ENCODE peak calls at places on chromosomes 16 and 17, in seven cellular contexts. One of them, this sample, is unnamed.

GRCh38 chr16:50316102-50316847 is 49.9 kb downstream of the ADCY7 start:
- DNase-seq in epithelial cell of proximal tubule: no peak
- DNase-seq in OCI-LY7: no peak
- DNase-seq in HCT116: no peak
- DNase-seq in cardiac fibroblast: no peak
- DNase-seq in A549: no peak
- DNase-seq in ovary: no peak
- DNase-seq in this sample: no peak

GRCh38 chr17:7403043-7403901 is 625 bp downstream of the TMEM256 start:
- DNase-seq in epithelial cell of proximal tubule: no peak
- DNase-seq in HCT116: peak
- DNase-seq in cardiac fibroblast: no peak
- DNase-seq in A549: peak
- DNase-seq in ovary: peak
- DNase-seq in OCI-LY7: peak
- DNase-seq in this sample: peak

GRCh38 chr16:50303605-50304466 is 37.5 kb downstream of the ADCY7 start:
- DNase-seq in OCI-LY7: no peak
- DNase-seq in HCT116: no peak
- DNase-seq in A549: no peak
- DNase-seq in cardiac fibroblast: peak
- DNase-seq in ovary: peak
- DNase-seq in epithelial cell of proximal tubule: no peak
- DNase-seq in this sample: no peak

GRCh38 chr17:4547118-4547906 is 7.9 kb downstream of the MYBBP1A start:
- DNase-seq in epithelial cell of proximal tubule: no peak
- DNase-seq in HCT116: no peak
- DNase-seq in A549: no peak
- DNase-seq in OCI-LY7: no peak
- DNase-seq in cardiac fibroblast: no peak
- DNase-seq in ovary: no peak
- DNase-seq in this sample: no peak

GRCh38 chr16:11896776-11897175 is 19.0 kb downstream of the GSPT1 start:
- DNase-seq in A549: no peak
- DNase-seq in cardiac fibroblast: peak
- DNase-seq in HCT116: no peak
- DNase-seq in OCI-LY7: no peak
- DNase-seq in epithelial cell of proximal tubule: peak
- DNase-seq in ovary: no peak
- DNase-seq in this sample: no peak

GRCh38 chr17:72119963-72120877 is 600 bp upstream of the SOX9 start:
- DNase-seq in OCI-LY7: no peak
- DNase-seq in HCT116: peak
- DNase-seq in ovary: no peak
- DNase-seq in epithelial cell of proximal tubule: no peak
- DNase-seq in A549: no peak
- DNase-seq in cardiac fibroblast: peak
- DNase-seq in this sample: no peak

GRCh38 chr16:4489030-4489429 is 12.8 kb downstream of the HMOX2 start:
- DNase-seq in epithelial cell of proximal tubule: peak
- DNase-seq in ovary: no peak
- DNase-seq in OCI-LY7: no peak
- DNase-seq in HCT116: no peak
- DNase-seq in cardiac fibroblast: peak
- DNase-seq in A549: no peak
- DNase-seq in this sample: no peak

GRCh38 chr16:54291107-54291980 is 4.8 kb upstream of the IRX3 start:
- DNase-seq in ovary: no peak
- DNase-seq in cardiac fibroblast: no peak
- DNase-seq in epithelial cell of proximal tubule: no peak
- DNase-seq in OCI-LY7: no peak
- DNase-seq in A549: no peak
- DNase-seq in HCT116: no peak
- DNase-seq in this sample: no peak

GRCh38 chr16:11224894-11225676 is 30.9 kb downstream of the SOCS1 start:
- DNase-seq in HCT116: no peak
- DNase-seq in cardiac fibroblast: peak
- DNase-seq in epithelial cell of proximal tubule: no peak
- DNase-seq in A549: no peak
- DNase-seq in OCI-LY7: peak
- DNase-seq in ovary: no peak
- DNase-seq in this sample: peak

GRCh38 chr17:73711184-73711583 is 66.9 kb upstream of the SDK2 start:
- DNase-seq in cardiac fibroblast: no peak
- DNase-seq in OCI-LY7: peak
- DNase-seq in ovary: no peak
- DNase-seq in A549: no peak
- DNase-seq in HCT116: no peak
- DNase-seq in epithelial cell of proximal tubule: no peak
- DNase-seq in this sample: peak

GRCh38 chr17:12673788-12674187 is 8.1 kb downstream of the MYOCD start:
- DNase-seq in epithelial cell of proximal tubule: no peak
- DNase-seq in OCI-LY7: no peak
- DNase-seq in HCT116: no peak
- DNase-seq in A549: no peak
- DNase-seq in ovary: no peak
- DNase-seq in cardiac fibroblast: peak
- DNase-seq in this sample: no peak

GRCh38 chr16:1407749-1408148 is 6.8 kb downstream of the UNKL start:
- DNase-seq in epithelial cell of proximal tubule: no peak
- DNase-seq in OCI-LY7: no peak
- DNase-seq in cardiac fibroblast: no peak
- DNase-seq in A549: no peak
- DNase-seq in ovary: peak
- DNase-seq in HCT116: no peak
- DNase-seq in this sample: no peak

GRCh38 chr16:1344499-1344898 is 7.2 kb downstream of the TSR3 start:
- DNase-seq in A549: no peak
- DNase-seq in epithelial cell of proximal tubule: no peak
- DNase-seq in ovary: no peak
- DNase-seq in cardiac fibroblast: no peak
- DNase-seq in HCT116: no peak
- DNase-seq in OCI-LY7: no peak
- DNase-seq in this sample: no peak

GRCh38 chr17:62668091-62668804 is 40.8 kb downstream of the MRC2 start:
- DNase-seq in epithelial cell of proximal tubule: no peak
- DNase-seq in HCT116: no peak
- DNase-seq in OCI-LY7: no peak
- DNase-seq in A549: no peak
- DNase-seq in cardiac fibroblast: peak
- DNase-seq in ovary: peak
- DNase-seq in this sample: no peak

GRCh38 chr17:41366070-41366469 is 3.5 kb downstream of the KRT33B start:
- DNase-seq in OCI-LY7: no peak
- DNase-seq in ovary: no peak
- DNase-seq in cardiac fibroblast: no peak
- DNase-seq in HCT116: no peak
- DNase-seq in epithelial cell of proximal tubule: no peak
- DNase-seq in A549: no peak
- DNase-seq in this sample: no peak

GRCh38 chr16:68800257-68800875 is 43.0 kb upstream of the TANGO6 start:
- DNase-seq in ovary: peak
- DNase-seq in epithelial cell of proximal tubule: no peak
- DNase-seq in OCI-LY7: peak
- DNase-seq in HCT116: peak
- DNase-seq in A549: peak
- DNase-seq in cardiac fibroblast: peak
- DNase-seq in this sample: peak

GRCh38 chr16:9099131-9099625 is 7.7 kb downstream of the HAPSTR1 start:
- DNase-seq in OCI-LY7: no peak
- DNase-seq in A549: no peak
- DNase-seq in ovary: no peak
- DNase-seq in HCT116: no peak
- DNase-seq in cardiac fibroblast: peak
- DNase-seq in epithelial cell of proximal tubule: no peak
- DNase-seq in this sample: peak

GRCh38 chr16:74372953-74373846 is 2.9 kb upstream of the NPIPB15 start:
- DNase-seq in ovary: no peak
- DNase-seq in HCT116: no peak
- DNase-seq in A549: no peak
- DNase-seq in OCI-LY7: no peak
- DNase-seq in cardiac fibroblast: no peak
- DNase-seq in epithelial cell of proximal tubule: no peak
- DNase-seq in this sample: no peak

GRCh38 chr17:79776378-79777165 is 1.4 kb upstream of the CBX2 start:
- DNase-seq in A549: no peak
- DNase-seq in epithelial cell of proximal tubule: no peak
- DNase-seq in HCT116: no peak
- DNase-seq in OCI-LY7: no peak
- DNase-seq in ovary: peak
- DNase-seq in cardiac fibroblast: no peak
- DNase-seq in this sample: no peak

GRCh38 chr17:79775635-79776034 is 2.3 kb upstream of the CBX2 start:
- DNase-seq in epithelial cell of proximal tubule: no peak
- DNase-seq in cardiac fibroblast: no peak
- DNase-seq in A549: no peak
- DNase-seq in HCT116: no peak
- DNase-seq in OCI-LY7: no peak
- DNase-seq in ovary: peak
- DNase-seq in this sample: no peak

GRCh38 chr17:79777844-79778503 is at the start of gene CBX2:
- DNase-seq in epithelial cell of proximal tubule: no peak
- DNase-seq in A549: peak
- DNase-seq in OCI-LY7: peak
- DNase-seq in HCT116: peak
- DNase-seq in ovary: peak
- DNase-seq in cardiac fibroblast: peak
- DNase-seq in this sample: peak

GRCh38 chr17:79778504-79779087 is 648 bp downstream of the CBX2 start:
- DNase-seq in cardiac fibroblast: no peak
- DNase-seq in HCT116: no peak
- DNase-seq in OCI-LY7: peak
- DNase-seq in ovary: peak
- DNase-seq in A549: no peak
- DNase-seq in epithelial cell of proximal tubule: no peak
- DNase-seq in this sample: no peak

GRCh38 chr17:79777166-79777843 is 643 bp upstream of the CBX2 start:
- DNase-seq in cardiac fibroblast: peak
- DNase-seq in ovary: peak
- DNase-seq in A549: peak
- DNase-seq in OCI-LY7: peak
- DNase-seq in epithelial cell of proximal tubule: no peak
- DNase-seq in HCT116: peak
- DNase-seq in this sample: peak
- H3K4me3 ChIP-seq in cardiac fibroblast: peak
- H3K4me3 ChIP-seq in ovary: peak
- H3K4me3 ChIP-seq in A549: peak
- H3K4me3 ChIP-seq in OCI-LY7: peak
- H3K4me3 ChIP-seq in epithelial cell of proximal tubule: peak
- H3K4me3 ChIP-seq in HCT116: peak
- H3K4me3 ChIP-seq in this sample: peak

GRCh38 chr16:78955206-78955605 is 645.3 kb downstream of the MAF start:
- DNase-seq in OCI-LY7: peak
- DNase-seq in cardiac fibroblast: no peak
- DNase-seq in A549: no peak
- DNase-seq in ovary: no peak
- DNase-seq in epithelial cell of proximal tubule: no peak
- DNase-seq in HCT116: no peak
- DNase-seq in this sample: no peak
- TF ChIP-seq CTCF in OCI-LY7: no peak
- TF ChIP-seq CTCF in cardiac fibroblast: no peak
- TF ChIP-seq CTCF in A549: no peak
- TF ChIP-seq CTCF in ovary: no peak
- TF ChIP-seq CTCF in epithelial cell of proximal tubule: no peak
- TF ChIP-seq CTCF in HCT116: no peak
- TF ChIP-seq CTCF in this sample: no peak

GRCh38 chr17:77381731-77382130 is 241.0 kb downstream of the SEC14L1 start:
- DNase-seq in OCI-LY7: no peak
- DNase-seq in A549: no peak
- DNase-seq in epithelial cell of proximal tubule: no peak
- DNase-seq in ovary: no peak
- DNase-seq in HCT116: no peak
- DNase-seq in cardiac fibroblast: no peak
- DNase-seq in this sample: no peak

GRCh38 chr17:77382966-77383612 is 242.3 kb downstream of the SEC14L1 start:
- DNase-seq in cardiac fibroblast: peak
- DNase-seq in epithelial cell of proximal tubule: no peak
- DNase-seq in OCI-LY7: peak
- DNase-seq in HCT116: no peak
- DNase-seq in ovary: peak
- DNase-seq in A549: no peak
- DNase-seq in this sample: no peak

GRCh38 chr17:77381185-77381700 is 240.5 kb downstream of the SEC14L1 start:
- DNase-seq in A549: no peak
- DNase-seq in OCI-LY7: no peak
- DNase-seq in HCT116: no peak
- DNase-seq in epithelial cell of proximal tubule: no peak
- DNase-seq in cardiac fibroblast: no peak
- DNase-seq in ovary: no peak
- DNase-seq in this sample: no peak

GRCh38 chr17:77383613-77384608 is 243.1 kb downstream of the SEC14L1 start:
- DNase-seq in OCI-LY7: no peak
- DNase-seq in ovary: peak
- DNase-seq in epithelial cell of proximal tubule: no peak
- DNase-seq in HCT116: no peak
- DNase-seq in A549: no peak
- DNase-seq in cardiac fibroblast: no peak
- DNase-seq in this sample: no peak

DNA sequence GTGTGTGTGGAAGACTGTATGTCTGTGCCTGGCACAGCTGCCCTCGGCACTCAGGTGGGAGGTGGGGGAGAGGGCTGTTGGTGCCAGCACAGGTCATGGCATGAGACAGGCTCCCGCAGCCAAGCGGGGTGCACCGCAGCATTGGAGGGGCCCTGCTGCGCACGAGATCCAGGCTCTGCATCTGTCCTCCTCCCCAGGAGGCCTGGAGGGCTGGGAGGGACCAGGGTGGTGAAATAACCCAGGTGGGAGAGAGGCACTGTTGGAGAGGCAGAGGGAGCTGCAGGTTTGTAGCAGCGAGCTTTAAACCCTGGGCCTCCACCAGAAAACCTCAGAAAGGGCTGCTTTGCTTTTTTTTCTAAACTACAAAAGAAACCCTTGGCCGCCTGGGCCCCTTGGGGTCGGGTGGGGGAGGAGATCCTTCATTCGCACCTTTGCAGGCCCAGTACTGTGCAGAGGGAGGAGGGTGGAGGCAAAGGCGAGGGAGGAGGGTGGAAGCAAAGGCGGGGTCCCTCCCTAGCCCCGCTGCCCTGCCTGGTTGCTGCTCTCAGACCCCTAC is 241.7 kb downstream of the SEC14L1 start:
- DNase-seq in OCI-LY7: peak
- DNase-seq in HCT116: no peak
- DNase-seq in epithelial cell of proximal tubule: no peak
- DNase-seq in ovary: peak
- DNase-seq in A549: no peak
- DNase-seq in cardiac fibroblast: no peak
- DNase-seq in this sample: peak
- H3K4me3 ChIP-seq in OCI-LY7: peak
- H3K4me3 ChIP-seq in HCT116: no peak
- H3K4me3 ChIP-seq in epithelial cell of proximal tubule: no peak
- H3K4me3 ChIP-seq in ovary: no peak
- H3K4me3 ChIP-seq in A549: no peak
- H3K4me3 ChIP-seq in cardiac fibroblast: no peak
- H3K4me3 ChIP-seq in this sample: no peak

DNA sequence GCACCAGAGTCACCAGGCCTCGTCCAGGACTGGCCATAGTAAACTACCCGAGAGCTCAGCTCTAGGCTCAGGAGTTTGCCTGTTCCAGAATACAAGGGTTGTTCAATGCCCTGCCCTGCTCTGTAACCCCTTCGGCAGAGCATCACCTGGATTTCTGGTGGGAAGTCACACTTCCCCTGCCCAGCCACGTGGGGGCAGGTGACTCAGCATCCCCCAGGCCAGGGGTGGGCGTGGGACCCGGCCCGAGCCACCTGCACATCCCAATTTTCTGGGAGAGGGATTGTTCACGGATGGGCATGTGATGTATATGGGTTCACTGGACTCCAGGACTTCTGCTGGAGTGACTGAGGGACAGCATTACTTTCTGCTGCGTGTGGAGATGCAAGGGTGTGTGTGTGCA is 25.8 kb downstream of the COX4I1 start:
- DNase-seq in epithelial cell of proximal tubule: no peak
- DNase-seq in HCT116: no peak
- DNase-seq in A549: no peak
- DNase-seq in ovary: no peak
- DNase-seq in OCI-LY7: peak
- DNase-seq in cardiac fibroblast: no peak
- DNase-seq in this sample: no peak
- TF ChIP-seq CTCF in epithelial cell of proximal tubule: peak
- TF ChIP-seq CTCF in HCT116: peak
- TF ChIP-seq CTCF in A549: no peak
- TF ChIP-seq CTCF in ovary: no peak
- TF ChIP-seq CTCF in OCI-LY7: peak
- TF ChIP-seq CTCF in cardiac fibroblast: no peak
- TF ChIP-seq CTCF in this sample: peak

This sample was measured in GM12865.